ENCODE peak calls at places on chromosomes 16 and 17, in five cellular contexts. Q is cardiac fibroblast, C is CD14-positive monocyte, Y is pulmonary artery endothelial cell, B is sciatic nerve. W is an unnamed sample.

GRCh38 chr17:45019177-45019711 is 32.2 kb downstream of the DCAKD start:
- DNase-seq in Q (peak), C (no peak), Y (no peak), B (peak), W (no peak)

GRCh38 chr17:39631403-39631802 is 4.7 kb downstream of the PPP1R1B start:
- DNase-seq in Q (no peak), C (no peak), Y (no peak), B (no peak), W (no peak)

GRCh38 chr16:74865922-74866598 is 91.4 kb upstream of the FA2H start:
- DNase-seq in Q (peak), C (no peak), Y (no peak), B (no peak), W (no peak)

GRCh38 chr17:45132569-45133463 is 501 bp upstream of the PLCD3 start:
- DNase-seq in Q (peak), C (peak), Y (no peak), B (peak), W (peak)

GRCh38 chr16:11251525-11252481 is 4.2 kb downstream of the SOCS1 start:
- DNase-seq in Q (peak), C (no peak), Y (no peak), B (no peak), W (peak)

GRCh38 chr17:40251576-40251975 is 32.5 kb downstream of the WIPF2 start:
- DNase-seq in Q (peak), C (no peak), Y (peak), B (no peak), W (peak)

GRCh38 chr17:73103661-73104335 is 11.3 kb upstream of the SLC39A11 start:
- DNase-seq in Q (no peak), C (peak), Y (no peak), B (no peak), W (peak)

GRCh38 chr16:22192261-22193133 is 13.6 kb upstream of the EEF2K start:
- DNase-seq in Q (peak), C (peak), Y (peak), B (peak), W (peak)

GRCh38 chr17:17739388-17740066 is 58.3 kb downstream of the RAI1 start:
- DNase-seq in Q (peak), C (no peak), Y (no peak), B (no peak), W (no peak)

GRCh38 chr16:16155234-16155633 is 68.1 kb downstream of the ABCC6 start:
- DNase-seq in Q (no peak), C (no peak), Y (no peak), B (no peak), W (no peak)

GRCh38 chr17:13182854-13183253 is 165.0 kb upstream of the ELAC2 start:
- DNase-seq in Q (no peak), C (no peak), Y (no peak), B (no peak), W (no peak)

GRCh38 chr17:16100737-16101400 is 101.2 kb downstream of the TTC19 start:
- DNase-seq in Q (peak), C (no peak), Y (no peak), B (no peak), W (peak)

GRCh38 chr17:81329279-81329926 is 34.3 kb upstream of the SLC38A10 start:
- DNase-seq in Q (peak), C (peak), Y (no peak), B (peak), W (peak)

GRCh38 chr16:22235839-22236745 is 30.0 kb downstream of the EEF2K start:
- DNase-seq in Q (peak), C (no peak), Y (no peak), B (no peak), W (no peak)

GRCh38 chr17:69654981-69655581 is 240.6 kb downstream of the MAP2K6 start:
- DNase-seq in Q (peak), C (no peak), Y (no peak), B (no peak), W (peak)

GRCh38 chr17:79020631-79021301 is 3.2 kb upstream of the C1QTNF1 start:
- DNase-seq in Q (peak), C (no peak), Y (no peak), B (peak), W (no peak)

GRCh38 chr16:73059779-73060178 is 11.9 kb upstream of the ZFHX3 start:
- DNase-seq in Q (no peak), C (no peak), Y (no peak), B (no peak), W (no peak)

W was measured in brain microvascular endothelial cell.